ENCODE peak calls at places on chromosomes 6 and 20, in six cellular contexts. One of them, this sample, is unnamed.

GRCh38 chr6:53326372-53327016 is 22.3 kb downstream of the ELOVL5 start:
- DNase-seq in Ammon's horn: no peak
- DNase-seq in AG20443: peak; percentile 94
- DNase-seq in right cardiac atrium: no peak
- DNase-seq in glutamatergic neuron: no peak
- DNase-seq in nephron progenitor cell: no peak
- DNase-seq in this sample: peak; percentile 96

GRCh38 chr6:46189726-46190125 is 18.9 kb upstream of the ENPP5 start:
- DNase-seq in Ammon's horn: no peak
- DNase-seq in nephron progenitor cell: no peak
- DNase-seq in AG20443: no peak
- DNase-seq in right cardiac atrium: no peak
- DNase-seq in glutamatergic neuron: no peak
- DNase-seq in this sample: no peak

GRCh38 chr20:45297786-45298497 is 8.7 kb upstream of the RBPJL start:
- DNase-seq in glutamatergic neuron: no peak
- DNase-seq in right cardiac atrium: no peak
- DNase-seq in AG20443: no peak
- DNase-seq in Ammon's horn: no peak
- DNase-seq in nephron progenitor cell: no peak
- DNase-seq in this sample: no peak

GRCh38 chr6:106089981-106090380 is 3.8 kb downstream of the PRDM1 start:
- DNase-seq in nephron progenitor cell: no peak
- DNase-seq in AG20443: no peak
- DNase-seq in Ammon's horn: peak; percentile 41
- DNase-seq in right cardiac atrium: no peak
- DNase-seq in glutamatergic neuron: no peak
- DNase-seq in this sample: no peak

GRCh38 chr20:19750207-19750606 is 7.9 kb upstream of the RIN2 start:
- DNase-seq in right cardiac atrium: no peak
- DNase-seq in nephron progenitor cell: no peak
- DNase-seq in Ammon's horn: no peak
- DNase-seq in AG20443: no peak
- DNase-seq in glutamatergic neuron: no peak
- DNase-seq in this sample: no peak

GRCh38 chr20:5766085-5766764 is 16.0 kb downstream of the SHLD1 start:
- DNase-seq in Ammon's horn: no peak
- DNase-seq in glutamatergic neuron: no peak
- DNase-seq in nephron progenitor cell: no peak
- DNase-seq in right cardiac atrium: no peak
- DNase-seq in AG20443: no peak
- DNase-seq in this sample: no peak

GRCh38 chr6:43869091-43869710 is 99.2 kb downstream of the VEGFA start:
- DNase-seq in AG20443: peak; percentile 37
- DNase-seq in right cardiac atrium: no peak
- DNase-seq in nephron progenitor cell: no peak
- DNase-seq in Ammon's horn: no peak
- DNase-seq in glutamatergic neuron: no peak
- DNase-seq in this sample: no peak

GRCh38 chr6:9576521-9576920 is 838.4 kb downstream of the TFAP2A start:
- DNase-seq in nephron progenitor cell: no peak
- DNase-seq in glutamatergic neuron: no peak
- DNase-seq in right cardiac atrium: no peak
- DNase-seq in AG20443: no peak
- DNase-seq in Ammon's horn: no peak
- DNase-seq in this sample: no peak

GRCh38 chr6:16291739-16292138 is 53.4 kb downstream of the GMPR start:
- DNase-seq in glutamatergic neuron: no peak
- DNase-seq in nephron progenitor cell: no peak
- DNase-seq in Ammon's horn: no peak
- DNase-seq in right cardiac atrium: no peak
- DNase-seq in AG20443: no peak
- DNase-seq in this sample: no peak

GRCh38 chr20:44253528-44253927 is 6.4 kb downstream of the GDAP1L1 start:
- DNase-seq in Ammon's horn: no peak
- DNase-seq in right cardiac atrium: no peak
- DNase-seq in glutamatergic neuron: no peak
- DNase-seq in AG20443: no peak
- DNase-seq in nephron progenitor cell: no peak
- DNase-seq in this sample: no peak

GRCh38 chr6:108630050-108630714 is 69.5 kb downstream of the FOXO3 start:
- DNase-seq in Ammon's horn: no peak
- DNase-seq in right cardiac atrium: no peak
- DNase-seq in glutamatergic neuron: no peak
- DNase-seq in AG20443: no peak
- DNase-seq in nephron progenitor cell: no peak
- DNase-seq in this sample: no peak

GRCh38 chr20:59222982-59223610 is 59.5 kb downstream of the ZNF831 start:
- DNase-seq in glutamatergic neuron: peak; percentile 60
- DNase-seq in AG20443: peak; percentile 36
- DNase-seq in right cardiac atrium: peak; percentile 62
- DNase-seq in Ammon's horn: peak; percentile 24
- DNase-seq in nephron progenitor cell: no peak
- DNase-seq in this sample: no peak

GRCh38 chr20:3563548-3564177 is 92.8 kb downstream of the ATRN start:
- DNase-seq in nephron progenitor cell: peak; percentile 13
- DNase-seq in glutamatergic neuron: no peak
- DNase-seq in right cardiac atrium: no peak
- DNase-seq in Ammon's horn: peak; percentile 62
- DNase-seq in AG20443: peak; percentile 61
- DNase-seq in this sample: peak; percentile 22

GRCh38 chr6:33787954-33788693 is 806 bp downstream of the LEMD2 start:
- DNase-seq in AG20443: peak; percentile 86
- DNase-seq in Ammon's horn: peak; percentile 78
- DNase-seq in glutamatergic neuron: peak; percentile 65
- DNase-seq in right cardiac atrium: peak; percentile 91
- DNase-seq in nephron progenitor cell: peak; percentile 61
- DNase-seq in this sample: peak; percentile 54

GRCh38 chr20:46232575-46232974 is 75.7 kb downstream of the CDH22 start:
- DNase-seq in AG20443: no peak
- DNase-seq in right cardiac atrium: no peak
- DNase-seq in glutamatergic neuron: no peak
- DNase-seq in Ammon's horn: no peak
- DNase-seq in nephron progenitor cell: no peak
- DNase-seq in this sample: no peak

GRCh38 chr6:8441452-8441851 is 6.1 kb upstream of the SLC35B3 start:
- DNase-seq in glutamatergic neuron: no peak
- DNase-seq in nephron progenitor cell: no peak
- DNase-seq in Ammon's horn: no peak
- DNase-seq in right cardiac atrium: no peak
- DNase-seq in AG20443: no peak
- DNase-seq in this sample: no peak

GRCh38 chr6:107185570-107185969 is 70.3 kb upstream of the BEND3 start:
- DNase-seq in AG20443: peak; percentile 16
- DNase-seq in Ammon's horn: peak; percentile 63
- DNase-seq in nephron progenitor cell: peak; percentile 9
- DNase-seq in right cardiac atrium: no peak
- DNase-seq in glutamatergic neuron: peak; percentile 17
- DNase-seq in this sample: no peak

GRCh38 chr20:41256516-41256915 is 61.0 kb downstream of the ZHX3 start:
- DNase-seq in right cardiac atrium: no peak
- DNase-seq in glutamatergic neuron: no peak
- DNase-seq in nephron progenitor cell: no peak
- DNase-seq in AG20443: no peak
- DNase-seq in Ammon's horn: no peak
- DNase-seq in this sample: no peak

GRCh38 chr20:45456632-45457031 is 12.9 kb upstream of the WFDC2 start:
- DNase-seq in AG20443: no peak
- DNase-seq in nephron progenitor cell: peak; percentile 22
- DNase-seq in right cardiac atrium: no peak
- DNase-seq in Ammon's horn: no peak
- DNase-seq in glutamatergic neuron: peak; percentile 45
- DNase-seq in this sample: no peak

GRCh38 chr6:44739163-44739562 is 351.7 kb downstream of the CDC5L start:
- DNase-seq in AG20443: no peak
- DNase-seq in right cardiac atrium: no peak
- DNase-seq in glutamatergic neuron: no peak
- DNase-seq in Ammon's horn: no peak
- DNase-seq in nephron progenitor cell: peak; percentile 38
- DNase-seq in this sample: no peak

GRCh38 chr20:50729925-50730764 is 1.2 kb upstream of the PARD6B start:
- DNase-seq in nephron progenitor cell: no peak
- DNase-seq in AG20443: peak; percentile 48
- DNase-seq in right cardiac atrium: no peak
- DNase-seq in glutamatergic neuron: no peak
- DNase-seq in Ammon's horn: no peak
- DNase-seq in this sample: no peak

GRCh38 chr6:125869427-125869826 is 78.7 kb downstream of the NCOA7 start:
- DNase-seq in AG20443: no peak
- DNase-seq in right cardiac atrium: peak; percentile 68
- DNase-seq in nephron progenitor cell: no peak
- DNase-seq in Ammon's horn: no peak
- DNase-seq in glutamatergic neuron: no peak
- DNase-seq in this sample: no peak

GRCh38 chr6:122621638-122622037 is 11.4 kb downstream of the PKIB start:
- DNase-seq in AG20443: no peak
- DNase-seq in right cardiac atrium: no peak
- DNase-seq in Ammon's horn: no peak
- DNase-seq in glutamatergic neuron: no peak
- DNase-seq in nephron progenitor cell: no peak
- DNase-seq in this sample: no peak

GRCh38 chr20:44572551-44573500 is 9.6 kb upstream of the PKIG start:
- DNase-seq in nephron progenitor cell: no peak
- DNase-seq in Ammon's horn: peak; percentile 90
- DNase-seq in right cardiac atrium: peak; percentile 81
- DNase-seq in AG20443: peak; percentile 78
- DNase-seq in glutamatergic neuron: no peak
- DNase-seq in this sample: peak; percentile 85

GRCh38 chr20:12729326-12729725 is 279.4 kb upstream of the SPTLC3 start:
- DNase-seq in Ammon's horn: no peak
- DNase-seq in right cardiac atrium: no peak
- DNase-seq in nephron progenitor cell: no peak
- DNase-seq in glutamatergic neuron: no peak
- DNase-seq in AG20443: no peak
- DNase-seq in this sample: no peak

GRCh38 chr20:17654649-17655285 is 27.3 kb downstream of the RRBP1 start:
- DNase-seq in AG20443: peak; percentile 62
- DNase-seq in Ammon's horn: no peak
- DNase-seq in right cardiac atrium: peak; percentile 76
- DNase-seq in nephron progenitor cell: peak; percentile 77
- DNase-seq in glutamatergic neuron: peak; percentile 74
- DNase-seq in this sample: no peak

GRCh38 chr20:14709439-14709838 is 372.0 kb upstream of the FLRT3 start:
- DNase-seq in Ammon's horn: no peak
- DNase-seq in glutamatergic neuron: no peak
- DNase-seq in AG20443: no peak
- DNase-seq in right cardiac atrium: no peak
- DNase-seq in nephron progenitor cell: no peak
- DNase-seq in this sample: no peak

GRCh38 chr6:98828991-98829411 is 5.4 kb upstream of the POU3F2 start:
- DNase-seq in Ammon's horn: no peak
- DNase-seq in nephron progenitor cell: no peak
- DNase-seq in AG20443: no peak
- DNase-seq in glutamatergic neuron: no peak
- DNase-seq in right cardiac atrium: no peak
- DNase-seq in this sample: no peak

GRCh38 chr20:19473894-19474293 is 261.5 kb downstream of the SLC24A3 start:
- DNase-seq in nephron progenitor cell: peak; percentile 8
- DNase-seq in AG20443: no peak
- DNase-seq in glutamatergic neuron: peak; percentile 39
- DNase-seq in right cardiac atrium: no peak
- DNase-seq in Ammon's horn: no peak
- DNase-seq in this sample: no peak

GRCh38 chr6:115896538-115897129 is 164.1 kb downstream of the FRK start:
- DNase-seq in AG20443: peak; percentile 54
- DNase-seq in nephron progenitor cell: peak; percentile 23
- DNase-seq in right cardiac atrium: no peak
- DNase-seq in glutamatergic neuron: no peak
- DNase-seq in Ammon's horn: peak; percentile 60
- DNase-seq in this sample: peak; percentile 16

GRCh38 chr6:116536216-116536621 is 9.3 kb downstream of the TRAPPC3L start:
- DNase-seq in nephron progenitor cell: peak; percentile 15
- DNase-seq in right cardiac atrium: no peak
- DNase-seq in glutamatergic neuron: no peak
- DNase-seq in AG20443: peak; percentile 50
- DNase-seq in Ammon's horn: peak; percentile 62
- DNase-seq in this sample: peak; percentile 35

GRCh38 chr6:134115715-134116074 is 63.3 kb upstream of the SLC2A12 start:
- DNase-seq in Ammon's horn: peak; percentile 85
- DNase-seq in AG20443: no peak
- DNase-seq in glutamatergic neuron: no peak
- DNase-seq in right cardiac atrium: no peak
- DNase-seq in nephron progenitor cell: no peak
- DNase-seq in this sample: no peak

GRCh38 chr6:13081189-13081563 is 247.2 kb downstream of the TBC1D7 start:
- DNase-seq in AG20443: no peak
- DNase-seq in Ammon's horn: no peak
- DNase-seq in right cardiac atrium: no peak
- DNase-seq in glutamatergic neuron: no peak
- DNase-seq in nephron progenitor cell: no peak
- DNase-seq in this sample: no peak